ENCODE peak calls at places on chromosomes 2 and 18, in seven cellular contexts. One of them, this sample, is unnamed.

GRCh38 chr2:2892378-2892777 is 485.2 kb downstream of the EIPR1 start:
- DNase-seq in upper lobe of right lung: no peak
- DNase-seq in dorsolateral prefrontal cortex: no peak
- DNase-seq in PC-9: no peak
- DNase-seq in cardiac muscle cell: no peak
- DNase-seq in heart left ventricle: no peak
- DNase-seq in CD8-positive, alpha-beta T cell: no peak
- DNase-seq in this sample: peak

GRCh38 chr18:70419526-70419925 is 130.7 kb downstream of the SOCS6 start:
- DNase-seq in CD8-positive, alpha-beta T cell: no peak
- DNase-seq in PC-9: peak
- DNase-seq in cardiac muscle cell: peak
- DNase-seq in heart left ventricle: no peak
- DNase-seq in dorsolateral prefrontal cortex: no peak
- DNase-seq in upper lobe of right lung: no peak
- DNase-seq in this sample: no peak

GRCh38 chr2:120710256-120710655 is 25.4 kb upstream of the GLI2 start:
- DNase-seq in heart left ventricle: no peak
- DNase-seq in dorsolateral prefrontal cortex: peak
- DNase-seq in CD8-positive, alpha-beta T cell: no peak
- DNase-seq in upper lobe of right lung: peak
- DNase-seq in PC-9: no peak
- DNase-seq in cardiac muscle cell: no peak
- DNase-seq in this sample: no peak

GRCh38 chr2:7988440-7988839 is 693.4 kb upstream of the ID2 start:
- DNase-seq in upper lobe of right lung: no peak
- DNase-seq in cardiac muscle cell: no peak
- DNase-seq in CD8-positive, alpha-beta T cell: no peak
- DNase-seq in heart left ventricle: no peak
- DNase-seq in dorsolateral prefrontal cortex: no peak
- DNase-seq in PC-9: no peak
- DNase-seq in this sample: no peak

GRCh38 chr18:12886498-12887126 is 2.6 kb upstream of the PTPN2 start:
- DNase-seq in upper lobe of right lung: no peak
- DNase-seq in CD8-positive, alpha-beta T cell: no peak
- DNase-seq in heart left ventricle: no peak
- DNase-seq in PC-9: no peak
- DNase-seq in dorsolateral prefrontal cortex: no peak
- DNase-seq in cardiac muscle cell: no peak
- DNase-seq in this sample: no peak

GRCh38 chr2:126660068-126660467 is 4.1 kb downstream of the GYPC start:
- DNase-seq in heart left ventricle: no peak
- DNase-seq in dorsolateral prefrontal cortex: no peak
- DNase-seq in CD8-positive, alpha-beta T cell: no peak
- DNase-seq in PC-9: no peak
- DNase-seq in cardiac muscle cell: no peak
- DNase-seq in upper lobe of right lung: no peak
- DNase-seq in this sample: no peak

GRCh38 chr2:109644571-109645275 is 30.6 kb downstream of the SOWAHC start:
- DNase-seq in upper lobe of right lung: no peak
- DNase-seq in cardiac muscle cell: no peak
- DNase-seq in PC-9: peak
- DNase-seq in CD8-positive, alpha-beta T cell: no peak
- DNase-seq in dorsolateral prefrontal cortex: no peak
- DNase-seq in heart left ventricle: no peak
- DNase-seq in this sample: peak

GRCh38 chr2:111168528-111168929 is 47.8 kb downstream of the BCL2L11 start:
- DNase-seq in CD8-positive, alpha-beta T cell: peak
- DNase-seq in heart left ventricle: peak
- DNase-seq in dorsolateral prefrontal cortex: peak
- DNase-seq in cardiac muscle cell: peak
- DNase-seq in PC-9: peak
- DNase-seq in upper lobe of right lung: no peak
- DNase-seq in this sample: no peak

GRCh38 chr2:188986839-188987238 is 12.7 kb downstream of the COL3A1 start:
- DNase-seq in upper lobe of right lung: no peak
- DNase-seq in dorsolateral prefrontal cortex: no peak
- DNase-seq in CD8-positive, alpha-beta T cell: no peak
- DNase-seq in cardiac muscle cell: peak
- DNase-seq in heart left ventricle: no peak
- DNase-seq in PC-9: no peak
- DNase-seq in this sample: no peak

GRCh38 chr18:21851327-21851961 is 110.9 kb downstream of the MIB1 start:
- DNase-seq in cardiac muscle cell: peak
- DNase-seq in CD8-positive, alpha-beta T cell: no peak
- DNase-seq in PC-9: no peak
- DNase-seq in upper lobe of right lung: no peak
- DNase-seq in dorsolateral prefrontal cortex: no peak
- DNase-seq in heart left ventricle: no peak
- DNase-seq in this sample: no peak

GRCh38 chr2:69790601-69790959 is 38.9 kb upstream of the GMCL1 start:
- DNase-seq in heart left ventricle: no peak
- DNase-seq in PC-9: no peak
- DNase-seq in cardiac muscle cell: no peak
- DNase-seq in upper lobe of right lung: no peak
- DNase-seq in CD8-positive, alpha-beta T cell: no peak
- DNase-seq in dorsolateral prefrontal cortex: no peak
- DNase-seq in this sample: no peak

GRCh38 chr2:25254961-25255360 is 86.6 kb upstream of the POMC start:
- DNase-seq in dorsolateral prefrontal cortex: no peak
- DNase-seq in cardiac muscle cell: no peak
- DNase-seq in heart left ventricle: no peak
- DNase-seq in PC-9: no peak
- DNase-seq in CD8-positive, alpha-beta T cell: no peak
- DNase-seq in upper lobe of right lung: no peak
- DNase-seq in this sample: no peak

GRCh38 chr2:142803158-142803557 is 74.3 kb upstream of the KYNU start:
- DNase-seq in CD8-positive, alpha-beta T cell: no peak
- DNase-seq in cardiac muscle cell: no peak
- DNase-seq in dorsolateral prefrontal cortex: no peak
- DNase-seq in heart left ventricle: no peak
- DNase-seq in upper lobe of right lung: no peak
- DNase-seq in PC-9: no peak
- DNase-seq in this sample: no peak

GRCh38 chr2:236904389-236905263 is 181.1 kb upstream of the COPS8 start:
- DNase-seq in cardiac muscle cell: no peak
- DNase-seq in upper lobe of right lung: no peak
- DNase-seq in heart left ventricle: no peak
- DNase-seq in dorsolateral prefrontal cortex: no peak
- DNase-seq in PC-9: no peak
- DNase-seq in CD8-positive, alpha-beta T cell: no peak
- DNase-seq in this sample: no peak

GRCh38 chr2:19846030-19846429 is 55.8 kb downstream of the TTC32 start:
- DNase-seq in PC-9: no peak
- DNase-seq in dorsolateral prefrontal cortex: no peak
- DNase-seq in upper lobe of right lung: no peak
- DNase-seq in heart left ventricle: no peak
- DNase-seq in CD8-positive, alpha-beta T cell: no peak
- DNase-seq in cardiac muscle cell: peak
- DNase-seq in this sample: peak

GRCh38 chr18:44579028-44579692 is 101.5 kb upstream of the SETBP1 start:
- DNase-seq in PC-9: no peak
- DNase-seq in cardiac muscle cell: peak
- DNase-seq in upper lobe of right lung: no peak
- DNase-seq in CD8-positive, alpha-beta T cell: no peak
- DNase-seq in heart left ventricle: no peak
- DNase-seq in dorsolateral prefrontal cortex: no peak
- DNase-seq in this sample: no peak

GRCh38 chr2:64106481-64106880 is 37.7 kb downstream of the PELI1 start:
- DNase-seq in dorsolateral prefrontal cortex: no peak
- DNase-seq in upper lobe of right lung: no peak
- DNase-seq in cardiac muscle cell: no peak
- DNase-seq in heart left ventricle: no peak
- DNase-seq in PC-9: no peak
- DNase-seq in CD8-positive, alpha-beta T cell: no peak
- DNase-seq in this sample: no peak

GRCh38 chr2:64748561-64748960 is 94.8 kb upstream of the SERTAD2 start:
- DNase-seq in cardiac muscle cell: no peak
- DNase-seq in CD8-positive, alpha-beta T cell: no peak
- DNase-seq in dorsolateral prefrontal cortex: no peak
- DNase-seq in heart left ventricle: no peak
- DNase-seq in upper lobe of right lung: no peak
- DNase-seq in PC-9: no peak
- DNase-seq in this sample: no peak

GRCh38 chr2:170711774-170712652 is 3.1 kb upstream of the SP5 start:
- DNase-seq in cardiac muscle cell: no peak
- DNase-seq in upper lobe of right lung: no peak
- DNase-seq in dorsolateral prefrontal cortex: no peak
- DNase-seq in PC-9: no peak
- DNase-seq in heart left ventricle: no peak
- DNase-seq in CD8-positive, alpha-beta T cell: no peak
- DNase-seq in this sample: no peak

DNA sequence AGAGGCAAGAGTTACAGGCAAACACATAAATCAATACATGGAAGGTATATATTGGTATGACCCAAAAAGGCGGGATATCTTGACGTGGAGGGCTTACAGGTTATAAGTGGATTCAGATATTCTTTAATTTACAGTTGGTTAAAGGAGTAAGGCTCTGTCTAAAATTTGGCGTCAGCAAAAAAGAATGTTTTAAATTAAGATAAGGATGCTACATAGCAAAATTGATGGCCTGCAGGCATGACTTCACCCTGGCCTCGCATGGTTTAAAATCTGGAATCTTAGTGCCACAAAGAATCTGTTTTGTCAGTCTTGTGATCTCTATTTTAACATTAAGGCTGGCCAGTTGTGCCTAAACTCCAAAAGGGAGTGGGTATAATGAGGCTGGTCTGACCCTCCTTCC is 58.4 kb upstream of the REL start:
- DNase-seq in dorsolateral prefrontal cortex: no peak
- DNase-seq in upper lobe of right lung: no peak
- DNase-seq in cardiac muscle cell: no peak
- DNase-seq in heart left ventricle: no peak
- DNase-seq in PC-9: no peak
- DNase-seq in CD8-positive, alpha-beta T cell: no peak
- DNase-seq in this sample: no peak
- H3K4me3 ChIP-seq in dorsolateral prefrontal cortex: no peak
- H3K4me3 ChIP-seq in upper lobe of right lung: no peak
- H3K4me3 ChIP-seq in cardiac muscle cell: no peak
- H3K4me3 ChIP-seq in heart left ventricle: no peak
- H3K4me3 ChIP-seq in PC-9: no peak
- H3K4me3 ChIP-seq in CD8-positive, alpha-beta T cell: no peak
- H3K4me3 ChIP-seq in this sample: no peak

GRCh38 chr2:136424112-136424511 is 306.2 kb upstream of the CXCR4 start:
- DNase-seq in heart left ventricle: no peak
- DNase-seq in upper lobe of right lung: no peak
- DNase-seq in cardiac muscle cell: no peak
- DNase-seq in CD8-positive, alpha-beta T cell: no peak
- DNase-seq in dorsolateral prefrontal cortex: no peak
- DNase-seq in PC-9: no peak
- DNase-seq in this sample: no peak

GRCh38 chr2:136422512-136422911 is 304.6 kb upstream of the CXCR4 start:
- DNase-seq in PC-9: no peak
- DNase-seq in CD8-positive, alpha-beta T cell: no peak
- DNase-seq in cardiac muscle cell: no peak
- DNase-seq in heart left ventricle: no peak
- DNase-seq in dorsolateral prefrontal cortex: no peak
- DNase-seq in upper lobe of right lung: no peak
- DNase-seq in this sample: no peak

GRCh38 chr2:136420346-136420745 is 302.4 kb upstream of the CXCR4 start:
- DNase-seq in PC-9: no peak
- DNase-seq in dorsolateral prefrontal cortex: no peak
- DNase-seq in upper lobe of right lung: no peak
- DNase-seq in CD8-positive, alpha-beta T cell: no peak
- DNase-seq in cardiac muscle cell: no peak
- DNase-seq in heart left ventricle: no peak
- DNase-seq in this sample: no peak

DNA sequence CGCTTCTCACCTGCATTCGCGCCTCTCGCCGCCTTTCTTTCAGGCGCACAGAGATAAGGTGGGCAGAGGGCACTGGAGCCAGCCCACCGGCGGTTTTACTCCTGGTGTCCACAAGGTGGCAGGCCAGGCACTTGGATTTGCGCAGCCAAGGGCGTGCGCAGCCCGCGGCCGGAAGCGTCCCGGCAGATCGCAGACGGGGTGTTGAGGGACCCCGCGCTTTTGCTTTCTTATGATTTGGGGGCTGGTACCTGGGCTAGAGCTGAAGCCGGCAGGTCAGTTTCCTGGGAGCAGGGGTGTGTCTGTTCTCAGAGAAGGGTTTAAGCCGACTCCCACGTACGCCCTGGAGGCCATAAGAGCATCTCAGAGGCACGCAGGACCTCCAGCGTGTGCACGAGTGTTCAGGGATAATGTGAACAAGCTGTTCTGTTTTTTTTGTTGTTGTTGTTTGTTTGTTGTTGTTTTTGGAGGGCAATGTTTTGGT is 305.6 kb upstream of the CXCR4 start:
- DNase-seq in dorsolateral prefrontal cortex: peak
- DNase-seq in CD8-positive, alpha-beta T cell: peak
- DNase-seq in PC-9: no peak
- DNase-seq in upper lobe of right lung: peak
- DNase-seq in cardiac muscle cell: peak
- DNase-seq in heart left ventricle: peak
- DNase-seq in this sample: no peak
- TF ChIP-seq CTCF in dorsolateral prefrontal cortex: peak
- TF ChIP-seq CTCF in CD8-positive, alpha-beta T cell: peak
- TF ChIP-seq CTCF in PC-9: peak
- TF ChIP-seq CTCF in upper lobe of right lung: peak
- TF ChIP-seq CTCF in cardiac muscle cell: peak
- TF ChIP-seq CTCF in heart left ventricle: peak
- TF ChIP-seq CTCF in this sample: peak

DNA sequence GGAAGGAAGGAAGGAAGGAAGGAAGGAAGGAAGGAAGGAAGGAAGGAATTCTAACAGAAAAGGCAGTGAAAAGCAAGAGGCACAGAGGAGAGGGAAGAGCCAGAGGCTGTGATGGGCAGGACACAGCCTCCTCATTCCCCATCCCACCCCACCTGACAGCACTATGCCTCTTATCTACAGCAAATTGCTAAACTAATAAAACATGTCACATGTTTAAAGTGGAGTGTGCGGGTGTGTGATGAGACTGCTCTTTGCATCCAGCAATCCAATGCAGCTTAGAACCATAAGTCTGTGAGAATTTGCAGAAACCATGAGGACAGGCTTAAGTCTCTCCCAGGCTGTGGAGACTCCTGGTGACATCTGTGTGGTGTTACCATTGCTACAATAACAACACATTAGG is 108.4 kb upstream of the ALK start:
- DNase-seq in dorsolateral prefrontal cortex: no peak
- DNase-seq in CD8-positive, alpha-beta T cell: no peak
- DNase-seq in heart left ventricle: no peak
- DNase-seq in upper lobe of right lung: no peak
- DNase-seq in cardiac muscle cell: no peak
- DNase-seq in PC-9: no peak
- DNase-seq in this sample: no peak
- H3K27ac ChIP-seq in dorsolateral prefrontal cortex: no peak
- H3K27ac ChIP-seq in CD8-positive, alpha-beta T cell: no peak
- H3K27ac ChIP-seq in heart left ventricle: no peak
- H3K27ac ChIP-seq in upper lobe of right lung: no peak
- H3K27ac ChIP-seq in cardiac muscle cell: no peak
- H3K27ac ChIP-seq in PC-9: no peak
- H3K27ac ChIP-seq in this sample: no peak

DNA sequence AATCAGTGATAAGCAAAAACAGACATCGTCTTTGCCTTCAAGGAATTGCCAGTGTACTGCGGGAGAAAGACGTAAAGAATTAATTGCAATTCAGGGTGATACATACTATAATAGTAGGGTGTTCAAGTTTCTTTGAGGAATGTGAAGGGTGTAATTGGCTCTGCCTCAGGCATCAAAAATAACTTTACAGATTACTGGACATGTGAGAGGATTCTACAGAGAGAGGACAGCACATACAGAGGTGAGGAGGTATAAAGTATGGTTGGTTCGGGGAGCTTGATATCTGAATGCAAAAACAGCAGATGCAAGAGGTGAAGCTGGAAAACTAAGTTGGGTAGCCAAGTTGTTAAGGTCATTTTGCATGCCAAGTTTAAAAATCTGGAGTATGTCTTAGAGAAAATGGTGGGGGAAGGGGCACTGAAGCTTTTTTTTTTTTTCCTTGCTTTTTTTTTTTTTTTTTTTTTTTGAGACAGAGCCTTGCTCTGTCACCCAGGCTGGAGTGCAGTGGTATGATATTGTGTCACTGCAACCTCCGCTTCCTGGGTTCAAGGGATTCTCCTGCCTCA is 227.5 kb upstream of the FOSL2 start:
- DNase-seq in dorsolateral prefrontal cortex: no peak
- DNase-seq in upper lobe of right lung: no peak
- DNase-seq in PC-9: no peak
- DNase-seq in cardiac muscle cell: peak
- DNase-seq in heart left ventricle: no peak
- DNase-seq in CD8-positive, alpha-beta T cell: no peak
- DNase-seq in this sample: no peak
- H3K4me3 ChIP-seq in dorsolateral prefrontal cortex: no peak
- H3K4me3 ChIP-seq in upper lobe of right lung: no peak
- H3K4me3 ChIP-seq in PC-9: no peak
- H3K4me3 ChIP-seq in cardiac muscle cell: no peak
- H3K4me3 ChIP-seq in heart left ventricle: no peak
- H3K4me3 ChIP-seq in CD8-positive, alpha-beta T cell: no peak
- H3K4me3 ChIP-seq in this sample: no peak